ENCODE peak calls at places on chromosome 18, in seven cellular contexts. Y, H, U, O, F, J and D are unnamed samples.

GRCh38 chr18:43077510-43078290 is 37.8 kb downstream of the RIT2 start:
- DNase-seq in Y (no peak), H (no peak), U (no peak), O (no peak), F (no peak), J (no peak), D (no peak)

GRCh38 chr18:3264362-3264761 is 2.4 kb downstream of the MYL12B start:
- DNase-seq in Y (no peak), H (no peak), U (no peak), O (no peak), F (no peak), J (no peak), D (no peak)

GRCh38 chr18:53753616-53754015 is 470.9 kb downstream of the MBD2 start:
- DNase-seq in Y (no peak), H (no peak), U (no peak), O (no peak), F (no peak), J (no peak), D (no peak)

GRCh38 chr18:48947583-48947982 is 3.2 kb downstream of the SMAD7 start:
- DNase-seq in Y (peak), H (no peak), U (no peak), O (no peak), F (peak), J (no peak), D (no peak)

GRCh38 chr18:45557779-45558178 is 57.5 kb upstream of the SLC14A2 start:
- DNase-seq in Y (no peak), H (no peak), U (no peak), O (no peak), F (no peak), J (no peak), D (no peak)

GRCh38 chr18:33802955-33803354 is 224.9 kb downstream of the ASXL3 start:
- DNase-seq in Y (no peak), H (no peak), U (no peak), O (no peak), F (no peak), J (no peak), D (no peak)

GRCh38 chr18:70382032-70382431 is 93.2 kb downstream of the SOCS6 start:
- DNase-seq in Y (no peak), H (no peak), U (no peak), O (no peak), F (no peak), J (no peak), D (no peak)

GRCh38 chr18:63271881-63272299 is 47.7 kb downstream of the BCL2 start:
- DNase-seq in Y (peak), H (no peak), U (no peak), O (no peak), F (no peak), J (no peak), D (no peak)

GRCh38 chr18:49645836-49646235 is 84.0 kb downstream of the LIPG start:
- DNase-seq in Y (peak), H (peak), U (no peak), O (peak), F (peak), J (no peak), D (no peak)

GRCh38 chr18:71239111-71239624 is 950.3 kb downstream of the SOCS6 start:
- DNase-seq in Y (no peak), H (no peak), U (no peak), O (no peak), F (no peak), J (no peak), D (no peak)

GRCh38 chr18:41462946-41463345 is 492.1 kb upstream of the PIK3C3 start:
- DNase-seq in Y (no peak), H (no peak), U (no peak), O (no peak), F (no peak), J (no peak), D (no peak)

GRCh38 chr18:44594779-44595467 is 85.8 kb upstream of the SETBP1 start:
- DNase-seq in Y (no peak), H (peak), U (no peak), O (no peak), F (peak), J (no peak), D (peak)

GRCh38 chr18:27057459-27058302 is 127.4 kb downstream of the CHST9 start:
- DNase-seq in Y (no peak), H (no peak), U (no peak), O (no peak), F (no peak), J (no peak), D (no peak)

GRCh38 chr18:23812566-23813440 is 123.5 kb downstream of the LAMA3 start:
- DNase-seq in Y (no peak), H (peak), U (no peak), O (no peak), F (peak), J (peak), D (no peak)

GRCh38 chr18:23810396-23810795 is 121.1 kb downstream of the LAMA3 start:
- DNase-seq in Y (no peak), H (no peak), U (no peak), O (no peak), F (no peak), J (no peak), D (no peak)

GRCh38 chr18:23811176-23811575 is 121.9 kb downstream of the LAMA3 start:
- DNase-seq in Y (no peak), H (no peak), U (no peak), O (no peak), F (no peak), J (no peak), D (no peak)

GRCh38 chr18:23805898-23806297 is 116.6 kb downstream of the LAMA3 start:
- DNase-seq in Y (no peak), H (peak), U (no peak), O (no peak), F (peak), J (no peak), D (no peak)

GRCh38 chr18:23809411-23809810 is 120.2 kb downstream of the LAMA3 start:
- DNase-seq in Y (peak), H (no peak), U (no peak), O (no peak), F (no peak), J (no peak), D (no peak)
- H3K4me3 ChIP-seq in Y (no peak), H (no peak), U (no peak), O (no peak), F (no peak), J (no peak), D (no peak)

DNA sequence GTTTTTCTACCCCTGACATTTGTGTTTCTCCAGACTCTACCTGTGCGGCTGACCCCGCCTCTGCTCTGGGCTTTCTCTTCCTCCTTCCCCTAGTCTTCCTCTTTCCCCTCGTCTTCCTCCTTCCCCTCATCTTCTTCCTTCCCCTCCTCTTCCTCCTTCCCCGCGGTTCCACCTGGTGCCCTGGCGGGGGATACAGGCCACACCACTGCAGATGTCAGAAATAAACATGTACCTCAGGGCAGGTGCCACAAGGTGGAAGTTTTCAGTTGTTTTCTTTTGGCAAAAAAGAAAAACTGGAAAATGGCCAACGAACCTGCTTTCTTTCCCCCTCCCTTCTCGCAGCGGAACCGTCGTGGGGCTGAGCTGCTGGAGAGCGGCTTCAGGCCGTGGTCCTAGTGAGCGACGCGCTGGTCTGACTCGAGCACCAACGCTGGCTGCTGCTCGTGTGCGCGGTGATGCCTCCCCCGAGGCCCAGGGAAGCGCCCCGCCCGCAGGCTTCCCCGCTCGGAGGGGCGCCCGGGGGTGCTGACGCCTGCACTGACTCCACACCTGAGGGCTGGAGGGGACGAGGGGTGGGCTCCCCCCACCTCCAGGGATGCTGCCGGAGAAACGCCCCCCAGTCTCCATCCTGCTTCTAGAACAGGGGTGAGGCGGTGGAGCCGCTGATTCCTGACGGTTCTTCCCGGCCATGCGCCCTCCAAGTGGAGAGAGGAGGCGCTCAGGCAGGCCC is 83.7 kb upstream of the ZNF516 start:
- DNase-seq in Y (no peak), H (no peak), U (no peak), O (no peak), F (no peak), J (no peak), D (no peak)
- TF ChIP-seq CTCF in Y (no peak), H (no peak), U (no peak), O (no peak), F (no peak), J (no peak), D (no peak)

GRCh38 chr18:11136241-11136640 is 13.1 kb downstream of the PIEZO2 start:
- DNase-seq in Y (no peak), H (no peak), U (no peak), O (no peak), F (no peak), J (no peak), D (no peak)
- H3K4me3 ChIP-seq in Y (no peak), H (no peak), U (no peak), O (no peak), F (no peak), J (no peak), D (no peak)

DNA sequence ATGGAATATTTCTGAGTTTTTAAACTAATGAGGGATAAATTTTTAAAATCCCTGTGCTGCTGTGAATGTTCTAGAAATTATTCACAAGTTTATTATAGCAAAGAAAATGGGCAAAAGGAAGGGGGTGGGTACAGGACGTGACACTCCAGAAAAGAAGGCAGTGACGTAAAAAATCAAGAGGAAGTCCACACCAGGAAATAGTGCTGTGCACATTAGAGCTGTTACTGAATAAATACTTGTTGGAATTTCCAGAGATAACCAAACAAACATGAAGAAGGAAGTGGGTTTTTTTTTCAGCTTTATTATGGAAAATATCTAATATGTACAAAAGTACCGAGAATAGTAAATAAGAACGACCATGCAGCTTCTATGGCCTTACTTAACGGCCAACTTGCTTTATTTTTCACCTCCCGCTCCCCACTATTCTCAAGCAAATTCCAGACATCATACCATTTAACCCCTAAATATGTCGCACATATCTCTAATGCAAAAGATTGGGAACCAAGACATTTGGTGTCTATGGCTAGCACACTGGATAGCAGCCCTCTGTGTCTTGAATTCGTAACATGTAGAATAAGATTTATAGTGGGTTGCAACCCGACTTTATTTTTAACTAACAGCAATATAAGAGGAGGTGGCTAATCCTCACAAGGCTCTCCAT is 639 bp upstream of the NDUFV2 start:
- DNase-seq in Y (no peak), H (peak), U (peak), O (no peak), F (peak), J (peak), D (no peak)
- TF ChIP-seq CTCF in Y (no peak), H (no peak), U (no peak), O (no peak), F (no peak), J (no peak), D (no peak)

GRCh38 chr18:22188551-22189267 is 19.3 kb downstream of the GATA6 start:
- DNase-seq in Y (no peak), H (no peak), U (no peak), O (peak), F (no peak), J (no peak), D (no peak)

GRCh38 chr18:22191346-22191710 is 21.9 kb downstream of the GATA6 start:
- DNase-seq in Y (no peak), H (peak), U (no peak), O (no peak), F (no peak), J (no peak), D (no peak)

GRCh38 chr18:22186484-22186971 is 17.1 kb downstream of the GATA6 start:
- DNase-seq in Y (no peak), H (peak), U (no peak), O (peak), F (peak), J (no peak), D (no peak)

GRCh38 chr18:22191986-22192385 is 22.6 kb downstream of the GATA6 start:
- DNase-seq in Y (no peak), H (no peak), U (no peak), O (no peak), F (no peak), J (no peak), D (no peak)

DNA sequence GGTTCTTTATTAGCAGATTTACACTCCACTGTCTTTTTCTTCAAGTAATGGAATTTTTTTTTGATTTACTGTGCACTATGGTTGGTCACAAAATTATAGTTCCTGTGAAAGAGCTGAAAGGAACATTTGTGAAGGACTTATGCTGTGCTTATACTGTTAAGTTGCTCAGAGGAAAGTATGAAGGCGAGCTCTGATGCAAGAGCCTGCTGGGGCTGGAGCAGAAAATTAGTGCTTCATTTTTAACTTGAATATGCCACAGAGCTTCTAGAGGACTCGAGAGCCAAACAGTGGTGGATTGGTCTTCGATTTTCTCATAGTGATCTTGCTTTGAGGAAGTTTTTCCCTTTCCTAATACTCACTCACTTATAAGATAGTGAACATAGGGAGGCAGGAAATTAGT is 20.0 kb downstream of the GATA6 start:
- DNase-seq in Y (no peak), H (no peak), U (no peak), O (peak), F (no peak), J (no peak), D (no peak)
- H3K4me3 ChIP-seq in Y (no peak), H (no peak), U (no peak), O (no peak), F (no peak), J (no peak), D (no peak)

GRCh38 chr18:7927119-7927518 is 360.0 kb downstream of the PTPRM start:
- DNase-seq in Y (no peak), H (peak), U (no peak), O (no peak), F (no peak), J (no peak), D (no peak)

GRCh38 chr18:7921938-7922587 is 354.9 kb downstream of the PTPRM start:
- DNase-seq in Y (no peak), H (peak), U (peak), O (no peak), F (peak), J (no peak), D (no peak)

GRCh38 chr18:7923105-7923504 is 356.0 kb downstream of the PTPRM start:
- DNase-seq in Y (no peak), H (no peak), U (no peak), O (no peak), F (no peak), J (no peak), D (no peak)

GRCh38 chr18:7924616-7925015 is 357.5 kb downstream of the PTPRM start:
- DNase-seq in Y (no peak), H (no peak), U (no peak), O (no peak), F (no peak), J (no peak), D (no peak)

GRCh38 chr18:7926526-7926925 is 359.4 kb downstream of the PTPRM start:
- DNase-seq in Y (no peak), H (no peak), U (no peak), O (no peak), F (no peak), J (peak), D (no peak)
- TF ChIP-seq CTCF in Y (peak), H (no peak), U (no peak), O (no peak), F (no peak), J (no peak), D (peak)

DNA sequence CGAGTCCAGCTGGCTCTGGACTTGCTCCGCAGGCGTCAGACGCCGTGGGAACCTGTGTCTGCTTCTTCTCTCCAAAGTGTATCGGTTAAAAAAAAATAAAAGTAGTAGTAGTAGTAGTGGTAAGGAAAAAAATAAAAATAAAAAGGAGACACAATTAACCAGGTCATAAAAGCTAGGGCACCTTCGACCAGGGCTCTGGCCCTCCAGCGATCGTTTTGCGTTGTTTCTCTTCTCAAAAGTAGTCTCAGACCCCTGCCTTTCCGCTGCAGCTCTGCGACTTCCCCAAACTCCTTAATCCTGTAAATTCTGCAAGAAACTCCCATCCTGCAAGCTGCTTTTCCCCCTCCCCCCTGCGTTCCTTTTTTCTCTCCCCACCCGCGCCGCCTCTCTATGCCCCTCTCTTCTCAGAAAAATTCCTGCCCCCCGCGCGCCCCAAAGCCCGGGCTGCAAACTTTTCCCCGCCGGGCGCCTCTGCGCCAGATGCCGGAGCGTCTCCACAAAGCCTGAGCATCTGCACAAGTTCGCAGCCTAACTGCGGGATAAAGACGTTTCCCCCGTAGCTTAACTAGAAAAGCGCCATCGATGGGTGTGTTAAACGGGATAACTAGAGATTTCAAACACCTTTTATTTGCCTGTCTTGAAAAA is 1.9 kb upstream of the SALL3 start:
- DNase-seq in Y (no peak), H (peak), U (no peak), O (no peak), F (peak), J (no peak), D (no peak)
- H3K4me3 ChIP-seq in Y (no peak), H (no peak), U (no peak), O (no peak), F (no peak), J (no peak), D (no peak)

DNA sequence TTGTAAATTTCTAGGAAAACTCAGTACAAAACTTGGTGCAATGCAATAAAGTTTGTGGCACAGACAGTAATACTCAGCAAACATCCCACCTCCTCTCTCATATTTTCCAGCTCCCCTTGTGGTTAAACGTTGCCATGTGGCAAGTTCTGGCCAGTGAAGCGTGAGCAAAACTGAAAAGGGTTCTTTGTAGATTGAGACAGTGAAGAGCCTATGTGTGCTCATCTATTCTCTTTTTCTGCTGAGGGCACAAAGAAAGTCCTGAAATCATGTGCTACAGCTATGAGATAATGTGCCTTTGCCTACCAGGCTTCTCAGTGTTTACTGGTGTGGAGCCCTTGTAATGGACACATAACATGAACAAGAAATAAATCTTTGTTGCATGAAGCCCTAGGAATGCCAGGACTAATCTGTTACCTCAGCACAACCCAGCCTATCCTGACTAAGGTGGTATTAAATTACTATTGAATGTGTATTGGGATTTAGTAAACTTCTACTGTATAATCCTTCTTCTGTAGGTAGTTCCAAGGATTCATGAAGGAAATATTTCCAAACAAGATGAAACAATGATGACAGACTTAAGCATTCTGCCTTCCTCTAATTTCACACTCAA is 13.0 kb upstream of the TYMS start:
- DNase-seq in Y (no peak), H (peak), U (no peak), O (no peak), F (no peak), J (no peak), D (no peak)
- TF ChIP-seq CTCF in Y (no peak), H (no peak), U (peak), O (no peak), F (peak), J (peak), D (no peak)

GRCh38 chr18:35618703-35619102 is 37.2 kb downstream of the GALNT1 start:
- DNase-seq in Y (no peak), H (peak), U (no peak), O (no peak), F (no peak), J (no peak), D (no peak)
- H3K4me3 ChIP-seq in Y (peak), H (no peak), U (no peak), O (no peak), F (no peak), J (no peak), D (no peak)

DNA sequence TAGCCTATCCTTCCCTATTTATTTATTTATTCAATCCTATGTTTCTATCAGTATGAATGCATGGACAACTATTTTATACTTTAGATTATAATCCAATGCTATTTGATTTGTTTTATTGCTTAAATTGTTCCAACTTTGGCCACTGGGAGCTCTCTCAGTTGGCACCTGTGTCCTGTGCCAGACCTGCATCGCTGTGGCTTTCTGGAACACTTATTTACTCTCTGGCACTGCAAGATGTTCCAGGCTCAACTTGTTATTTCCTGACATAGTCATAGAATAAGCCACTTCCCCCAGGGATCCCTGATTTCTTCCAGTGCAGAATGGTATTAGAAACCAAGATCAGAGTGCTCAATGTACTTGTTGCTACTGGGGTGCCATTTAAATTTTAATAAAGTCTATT is 5.8 kb downstream of the MC2R start:
- DNase-seq in Y (no peak), H (no peak), U (no peak), O (no peak), F (no peak), J (no peak), D (no peak)
- TF ChIP-seq CTCF in Y (no peak), H (no peak), U (no peak), O (no peak), F (no peak), J (no peak), D (no peak)